ENCODE peak calls at places on chromosomes 4 and X, in six cellular contexts. R is GM23248, P is MM.1S, Z is SK-N-SH, N is HCT116, G is PC-3. L is an unnamed sample. For H3K9me2, the result is how much of the 10 kb centered on the place peaks cover.

GRCh38 chrX:155997436-155997835 is at the start of gene IL9R:
- DNase-seq in R (no peak), N (no peak), Z (no peak), P (peak), G (no peak), L (no peak)

GRCh38 chr4:3354455-3354811 is 61.6 kb downstream of the RGS12 start:
- DNase-seq in G (no peak), R (no peak), P (no peak), Z (no peak), N (no peak), L (no peak)

GRCh38 chr4:105246712-105247111 is 100.0 kb downstream of the TET2 start:
- DNase-seq in P (no peak), G (no peak), R (peak), N (no peak), Z (no peak), L (no peak)

GRCh38 chrX:12693754-12694153 is 97.5 kb upstream of the PRPS2 start:
- DNase-seq in Z (no peak), N (no peak), P (no peak), G (no peak), R (peak), L (no peak)

GRCh38 chr4:37648084-37648817 is 37.9 kb downstream of the RELL1 start:
- DNase-seq in R (peak), P (no peak), N (peak), G (peak), Z (no peak), L (no peak)

GRCh38 chrX:37818031-37818430 is 29.3 kb downstream of the DYNLT3 start:
- DNase-seq in R (no peak), N (no peak), Z (no peak), G (no peak), P (peak), L (peak)

GRCh38 chr4:57110635-57111546 is 706 bp upstream of the IGFBP7 start:
- DNase-seq in Z (peak), P (peak), G (no peak), R (peak), N (no peak), L (no peak)

GRCh38 chrX:150410513-150410912 is 47.4 kb downstream of the MAMLD1 start:
- DNase-seq in P (no peak), Z (no peak), G (no peak), R (no peak), N (no peak), L (no peak)

GRCh38 chrX:70013483-70014222 is 36.1 kb downstream of the AWAT2 start:
- DNase-seq in P (no peak), R (no peak), Z (no peak), G (no peak), N (no peak), L (no peak)

GRCh38 chr4:27316176-27316575 is 455.5 kb downstream of the STIM2 start:
- DNase-seq in G (peak), R (no peak), P (no peak), Z (no peak), N (no peak), L (no peak)

GRCh38 chr4:121243476-121243875 is 79.4 kb upstream of the TNIP3 start:
- DNase-seq in G (no peak), N (no peak), Z (no peak), P (no peak), R (peak), L (no peak)

GRCh38 chr4:80188457-80188800 is 8.9 kb upstream of the PRDM8 start:
- DNase-seq in G (no peak), N (no peak), P (no peak), R (no peak), Z (no peak), L (no peak)

GRCh38 chr4:156293657-156294297 is 340.1 kb upstream of the CTSO start:
- DNase-seq in N (no peak), R (peak), Z (no peak), G (peak), P (no peak), L (no peak)

GRCh38 chr4:147927377-147928137 is 195.7 kb downstream of the ARHGAP10 start:
- DNase-seq in Z (no peak), G (peak), R (no peak), P (no peak), N (no peak), L (no peak)

GRCh38 chr4:158938462-158939044 is 164.3 kb upstream of the RAPGEF2 start:
- DNase-seq in Z (no peak), R (peak), N (no peak), P (no peak), G (no peak), L (no peak)

GRCh38 chr4:101101072-101101471 is 246.3 kb downstream of the PPP3CA start:
- DNase-seq in P (no peak), G (peak), Z (no peak), N (no peak), R (no peak), L (no peak)

GRCh38 chr4:181676546-181676945 is 566.7 kb upstream of the TENM3 start:
- DNase-seq in G (no peak), Z (no peak), R (no peak), P (no peak), N (no peak), L (no peak)

GRCh38 chr4:53349201-53349600 is 16.7 kb downstream of the SCFD2 start:
- DNase-seq in P (no peak), G (no peak), N (no peak), Z (no peak), R (no peak), L (no peak)

GRCh38 chr4:144579411-144580020 is 66.4 kb upstream of the HHIP start:
- DNase-seq in Z (no peak), R (peak), G (peak), P (no peak), N (no peak), L (no peak)

GRCh38 chrX:48917139-48917980 is 1.5 kb downstream of the PIM2 start:
- DNase-seq in P (peak), G (peak), N (peak), R (peak), Z (peak), L (peak)

GRCh38 chr4:86595426-86595805 is 1.3 kb downstream of the PTPN13 start:
- DNase-seq in R (peak), Z (peak), N (peak), P (no peak), G (peak), L (no peak)

GRCh38 chrX:40094900-40095587 is 2.7 kb downstream of the BCOR start:
- DNase-seq in N (no peak), P (no peak), Z (peak), G (peak), R (peak), L (peak)

GRCh38 chrX:11363069-11363594 is 69.9 kb downstream of the AMELX start:
- DNase-seq in G (no peak), N (no peak), R (no peak), P (peak), Z (no peak), L (peak)

GRCh38 chr4:59537231-59537886 is 1662.8 kb upstream of the ADGRL3 start:
- DNase-seq in N (no peak), P (no peak), Z (no peak), G (peak), R (no peak), L (no peak)

GRCh38 chrX:139058831-139059495 is 347.4 kb upstream of the FGF13 start:
- DNase-seq in P (no peak), N (no peak), R (peak), Z (no peak), G (peak), L (no peak)

GRCh38 chr4:158065603-158066002 is 107.2 kb downstream of the GASK1B start:
- DNase-seq in N (no peak), G (no peak), Z (no peak), P (no peak), R (no peak), L (no peak)

GRCh38 chr4:36676139-36677050 is 395.0 kb downstream of the DTHD1 start:
- DNase-seq in G (no peak), R (no peak), N (no peak), P (no peak), Z (no peak), L (no peak)

GRCh38 chrX:68440940-68441339 is 7.6 kb upstream of the OPHN1 start:
- DNase-seq in P (no peak), N (no peak), R (peak), G (peak), Z (peak), L (no peak)

GRCh38 chrX:8364369-8365141 is 100.1 kb upstream of the VCX3B start:
- DNase-seq in R (no peak), P (peak), N (no peak), Z (peak), G (peak), L (peak)

GRCh38 chr4:171118091-171118490 is 695.1 kb upstream of the GALNTL6 start:
- DNase-seq in R (no peak), G (peak), P (no peak), Z (no peak), N (no peak), L (no peak)

GRCh38 chrX:12986164-12986779 is 11.4 kb downstream of the TMSB4X start:
- DNase-seq in G (no peak), N (no peak), Z (no peak), P (no peak), R (no peak), L (no peak)

GRCh38 chr4:102868153-102868781 is 525 bp upstream of the CISD2 start:
- DNase-seq in N (no peak), Z (no peak), P (no peak), R (no peak), G (no peak), L (peak)

GRCh38 chr4:140595065-140595464 is 26.3 kb upstream of the UCP1 start:
- DNase-seq in N (peak), G (peak), Z (no peak), P (peak), R (peak), L (peak)

GRCh38 chrX:111743316-111743715 is 62.3 kb downstream of the ALG13 start:
- DNase-seq in P (no peak), Z (no peak), G (no peak), R (no peak), N (no peak), L (no peak)

GRCh38 chr4:81358173-81358572 is 113.5 kb downstream of the RASGEF1B start:
- DNase-seq in Z (no peak), R (no peak), G (no peak), N (no peak), P (no peak), L (no peak)

GRCh38 chrX:48540015-48540350 is 469 bp downstream of the TBC1D25 start:
- DNase-seq in Z (peak), G (no peak), R (peak), N (peak), P (peak), L (no peak)

GRCh38 chrX:17605676-17606075 is 131.6 kb upstream of the SCML1 start:
- DNase-seq in R (no peak), N (no peak), G (no peak), Z (no peak), P (no peak), L (no peak)

GRCh38 chrX:19225906-19226305 is 103.6 kb upstream of the ADGRG2 start:
- DNase-seq in R (no peak), G (peak), N (no peak), P (peak), Z (peak), L (peak)

DNA sequence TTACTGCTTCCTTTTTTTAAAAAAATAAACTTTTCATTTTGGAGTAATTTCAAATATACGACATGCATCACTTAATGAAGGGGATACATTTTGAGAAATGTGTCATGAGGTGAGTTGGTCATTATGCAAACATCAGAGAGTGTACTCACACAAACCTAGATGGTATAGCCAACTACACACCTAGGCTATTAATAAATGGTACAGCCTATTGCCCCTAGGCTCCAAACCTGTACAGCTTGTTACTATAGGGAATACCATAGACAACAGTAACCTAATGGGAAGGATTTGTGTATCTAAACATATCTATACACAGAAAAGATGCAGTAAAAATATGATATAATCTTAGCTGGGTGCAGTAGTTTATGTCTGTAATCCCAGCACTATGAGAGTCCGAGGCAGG is 29.1 kb downstream of the SETD7 start:
- DNase-seq in P (no peak), G (peak), N (no peak), R (no peak), Z (no peak), L (no peak)
- H3K9me2 ChIP-seq in P (under half), G (under half), N (under half), R (under half), Z (under half), L (under half)

DNA sequence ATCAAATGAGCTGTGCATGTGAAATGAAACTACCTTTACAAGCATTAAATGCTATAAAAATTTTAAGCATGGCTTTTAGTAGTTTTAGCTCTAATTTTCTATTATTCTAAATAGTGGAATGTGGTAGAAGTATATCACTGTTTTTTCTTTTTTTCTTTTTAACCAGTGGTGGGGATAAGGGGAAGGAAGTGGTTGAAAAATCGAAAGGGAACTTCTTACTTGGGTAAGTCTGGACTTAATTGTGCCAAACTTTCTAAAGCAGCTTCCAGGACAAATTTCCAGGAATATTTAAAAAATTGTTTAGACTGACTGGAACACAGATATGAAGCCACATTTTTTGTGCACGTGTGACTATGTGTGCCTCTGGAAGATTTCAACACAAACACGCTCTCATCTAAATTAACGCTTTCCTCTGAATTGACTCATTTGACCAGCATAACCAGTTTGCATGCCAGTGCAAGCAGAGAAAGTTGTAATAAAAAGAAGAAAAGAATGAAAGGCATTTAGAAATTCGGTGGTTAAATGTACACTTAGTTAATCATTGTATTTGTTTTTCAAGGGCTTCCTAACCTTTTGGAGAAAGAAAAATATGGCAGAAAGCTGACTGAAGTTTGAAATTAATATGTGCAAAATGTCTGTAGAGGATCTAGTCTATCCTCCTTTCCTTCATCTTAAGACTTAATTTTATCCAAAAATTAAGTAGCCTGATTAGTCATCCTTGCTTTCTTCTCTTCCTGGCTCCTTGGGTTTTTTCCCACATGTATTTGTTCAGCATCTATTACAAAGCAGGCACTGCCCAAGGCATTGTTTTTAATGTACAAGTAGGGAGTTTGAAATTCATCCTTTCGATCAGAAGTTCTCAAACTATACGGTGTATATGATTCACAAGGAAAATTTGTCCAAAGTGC is 18.9 kb upstream of the YTHDC1 start:
- DNase-seq in G (peak), R (peak), N (no peak), P (no peak), Z (no peak), L (no peak)
- H3K9ac ChIP-seq in G (peak), R (peak), N (peak), P (no peak), Z (no peak), L (no peak)

GRCh38 chr4:123546123-123546654 is 149.6 kb downstream of the SPRY1 start:
- DNase-seq in N (no peak), G (no peak), Z (peak), R (no peak), P (no peak), L (no peak)

GRCh38 chr4:123547818-123548200 is 151.2 kb downstream of the SPRY1 start:
- DNase-seq in G (no peak), R (no peak), P (no peak), N (no peak), Z (no peak), L (no peak)

GRCh38 chr4:123547167-123547817 is 150.7 kb downstream of the SPRY1 start:
- DNase-seq in Z (no peak), N (no peak), R (no peak), G (peak), P (no peak), L (no peak)

GRCh38 chr4:123545569-123546122 is 149.1 kb downstream of the SPRY1 start:
- DNase-seq in G (no peak), Z (no peak), R (no peak), N (no peak), P (no peak), L (no peak)

GRCh38 chr4:123546661-123547060 is 150.1 kb downstream of the SPRY1 start:
- DNase-seq in G (no peak), Z (no peak), R (no peak), P (no peak), N (no peak), L (no peak)
- H3K9me2 ChIP-seq in G (under half), Z (under half), R (under half), P (under half), N (under half), L (under half)

GRCh38 chr4:109989044-109989443 is 76.4 kb downstream of the EGF start:
- DNase-seq in N (peak), R (peak), Z (no peak), G (peak), P (no peak), L (no peak)

GRCh38 chr4:109990307-109991257 is 77.9 kb downstream of the EGF start:
- DNase-seq in G (no peak), P (peak), R (no peak), Z (no peak), N (no peak), L (peak)

GRCh38 chr4:109985993-109986640 is 73.4 kb downstream of the EGF start:
- DNase-seq in P (no peak), R (peak), N (no peak), Z (no peak), G (no peak), L (peak)

GRCh38 chr4:109993116-109993515 is 80.4 kb downstream of the EGF start:
- DNase-seq in P (no peak), G (no peak), N (no peak), R (no peak), Z (no peak), L (no peak)

GRCh38 chr4:109989618-109990017 is 76.9 kb downstream of the EGF start:
- DNase-seq in R (no peak), G (no peak), Z (no peak), P (no peak), N (no peak), L (no peak)
- H3K9ac ChIP-seq in R (no peak), G (no peak), Z (no peak), P (no peak), N (no peak), L (no peak)

GRCh38 chrX:110208092-110208491 is 109.8 kb downstream of the AMMECR1 start:
- DNase-seq in G (peak), N (no peak), Z (no peak), P (no peak), R (no peak), L (no peak)

GRCh38 chrX:110211340-110211739 is 106.5 kb downstream of the AMMECR1 start:
- DNase-seq in R (no peak), P (no peak), N (no peak), Z (no peak), G (no peak), L (no peak)

GRCh38 chrX:110213183-110213582 is 104.7 kb downstream of the AMMECR1 start:
- DNase-seq in P (no peak), R (no peak), Z (no peak), N (no peak), G (no peak), L (no peak)

GRCh38 chrX:110212299-110212698 is 105.6 kb downstream of the AMMECR1 start:
- DNase-seq in P (no peak), R (peak), G (peak), N (no peak), Z (peak), L (no peak)

DNA sequence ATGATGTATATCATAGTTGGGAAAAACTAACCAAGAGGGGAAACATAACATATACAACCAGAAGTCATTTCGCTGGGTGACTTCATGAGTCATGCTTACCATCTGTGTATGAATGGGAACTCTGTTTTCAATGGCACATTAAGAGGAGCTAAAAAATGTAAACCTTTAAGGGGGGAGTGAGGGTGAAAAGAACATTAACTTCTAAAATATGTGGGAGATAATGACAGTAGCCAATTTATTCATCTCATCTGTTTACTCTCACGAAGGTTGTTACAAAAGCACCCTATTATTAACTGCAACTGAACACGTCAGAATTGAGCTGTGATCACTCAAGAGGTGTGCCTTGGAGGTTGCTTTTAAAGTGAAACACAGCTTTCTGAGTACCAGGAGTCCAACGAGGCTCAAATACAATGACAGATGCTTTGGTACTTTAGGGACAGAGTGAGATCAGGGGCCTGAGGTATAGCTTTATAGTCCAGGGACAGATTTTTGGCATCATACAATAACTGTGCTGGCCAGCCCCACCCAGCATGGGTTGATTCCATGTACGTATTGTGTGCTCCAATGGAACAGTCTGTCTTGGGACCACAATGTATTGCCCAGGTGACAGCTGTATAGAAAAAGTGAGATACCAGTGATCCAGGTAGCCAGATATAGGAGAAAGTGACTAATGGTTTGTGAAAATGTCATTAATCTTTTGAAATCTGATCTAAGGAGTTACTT is 107.3 kb downstream of the AMMECR1 start:
- DNase-seq in N (peak), Z (no peak), G (peak), P (no peak), R (peak), L (no peak)
- H3K9me2 ChIP-seq in N (under half), Z (under half), G (under half), P (under half), R (under half), L (under half)

GRCh38 chr4:67522851-67523671 is 22.2 kb downstream of the CENPC start:
- DNase-seq in R (no peak), G (peak), P (no peak), Z (no peak), N (no peak), L (no peak)
- H3K9ac ChIP-seq in R (no peak), G (no peak), P (no peak), Z (no peak), N (no peak), L (no peak)